ENCODE peak calls at places on chromosomes 1 and 21, in five cellular contexts. E is astrocyte of the spinal cord, L is GDM1, O is NCI-H774, N is memory B cell. J is an unnamed sample.

GRCh38 chr21:45612096-45613019 is 31.2 kb upstream of the PCBP3 start:
- DNase-seq in N (no peak), O (no peak), L (no peak), E (peak), J (no peak)

GRCh38 chr1:201229771-201230635 is 39.4 kb downstream of the IGFN1 start:
- DNase-seq in O (no peak), N (no peak), L (no peak), E (peak), J (no peak)

GRCh38 chr1:246961939-246962373 is 30.2 kb upstream of the AHCTF1 start:
- DNase-seq in L (peak), O (no peak), N (no peak), E (no peak), J (peak)

GRCh38 chr21:45537746-45538291 is 4.4 kb downstream of the SLC19A1 start:
- DNase-seq in N (no peak), O (no peak), E (no peak), L (no peak), J (no peak)

GRCh38 chr1:216566809-216567208 is 143.6 kb upstream of the USH2A start:
- DNase-seq in N (no peak), L (no peak), E (peak), O (no peak), J (no peak)

GRCh38 chr1:9068971-9069323 is 488 bp downstream of the SLC2A5 start:
- DNase-seq in E (peak), L (no peak), N (no peak), O (no peak), J (no peak)

GRCh38 chr1:180168786-180169640 is 14.3 kb downstream of the QSOX1 start:
- DNase-seq in E (no peak), O (peak), N (no peak), L (no peak), J (peak)

GRCh38 chr1:2376931-2377672 is 14.3 kb downstream of the MORN1 start:
- DNase-seq in O (no peak), L (no peak), N (no peak), E (no peak), J (no peak)